ENCODE peak calls at places on chromosomes 4 and X, in nine cellular contexts. One of them, this sample, is unnamed.

GRCh38 chrX:119407681-119408080 is 8.5 kb downstream of the SLC25A43 start:
- DNase-seq in NCI-H1105: no peak
- DNase-seq in ACHN: no peak
- DNase-seq in EL: peak; percentile 43
- DNase-seq in NCI-H2171: no peak
- DNase-seq in A549: no peak
- DNase-seq in hippocampal formation: no peak
- DNase-seq in M059J: peak; percentile 75
- DNase-seq in HEK293T: no peak
- DNase-seq in this sample: no peak

GRCh38 chr4:174352405-174352804 is 68.7 kb downstream of the CEP44 start:
- DNase-seq in HEK293T: no peak
- DNase-seq in EL: no peak
- DNase-seq in NCI-H2171: no peak
- DNase-seq in M059J: no peak
- DNase-seq in A549: no peak
- DNase-seq in hippocampal formation: no peak
- DNase-seq in ACHN: no peak
- DNase-seq in NCI-H1105: peak; percentile 60
- DNase-seq in this sample: no peak

GRCh38 chrX:108224727-108225455 is 133.3 kb downstream of the ATG4A start:
- DNase-seq in HEK293T: peak; percentile 70
- DNase-seq in NCI-H1105: no peak
- DNase-seq in ACHN: peak; percentile 77
- DNase-seq in hippocampal formation: no peak
- DNase-seq in NCI-H2171: peak; percentile 85
- DNase-seq in M059J: peak; percentile 37
- DNase-seq in EL: peak; percentile 33
- DNase-seq in A549: peak; percentile 30
- DNase-seq in this sample: no peak

GRCh38 chr4:94758141-94758699 is 465 bp downstream of the BMPR1B start:
- DNase-seq in A549: no peak
- DNase-seq in M059J: peak; percentile 4
- DNase-seq in NCI-H1105: no peak
- DNase-seq in hippocampal formation: peak; percentile 3
- DNase-seq in ACHN: peak; percentile 11
- DNase-seq in HEK293T: peak; percentile 51
- DNase-seq in EL: peak; percentile 4
- DNase-seq in NCI-H2171: no peak
- DNase-seq in this sample: no peak

GRCh38 chrX:41381685-41382084 is 47.7 kb downstream of the DDX3X start:
- DNase-seq in HEK293T: no peak
- DNase-seq in NCI-H2171: no peak
- DNase-seq in EL: peak; percentile 80
- DNase-seq in M059J: peak; percentile 98
- DNase-seq in hippocampal formation: no peak
- DNase-seq in A549: peak; percentile 53
- DNase-seq in ACHN: peak; percentile 63
- DNase-seq in NCI-H1105: no peak
- DNase-seq in this sample: peak; percentile 45

GRCh38 chrX:65575024-65575423 is 40.4 kb upstream of the LAS1L start:
- DNase-seq in HEK293T: no peak
- DNase-seq in NCI-H1105: no peak
- DNase-seq in ACHN: no peak
- DNase-seq in A549: no peak
- DNase-seq in hippocampal formation: no peak
- DNase-seq in NCI-H2171: no peak
- DNase-seq in M059J: peak; percentile 51
- DNase-seq in EL: no peak
- DNase-seq in this sample: no peak

GRCh38 chr4:183905081-183905592 is at the start of gene STOX2:
- DNase-seq in A549: peak; percentile 73
- DNase-seq in EL: peak; percentile 4
- DNase-seq in M059J: peak; percentile 17
- DNase-seq in ACHN: peak; percentile 33
- DNase-seq in NCI-H2171: peak; percentile 42
- DNase-seq in hippocampal formation: peak; percentile 85
- DNase-seq in HEK293T: peak; percentile 62
- DNase-seq in NCI-H1105: no peak
- DNase-seq in this sample: no peak

GRCh38 chrX:134636859-134637258 is 21.4 kb downstream of the PLAC1 start:
- DNase-seq in EL: no peak
- DNase-seq in HEK293T: no peak
- DNase-seq in NCI-H2171: peak; percentile 17
- DNase-seq in A549: no peak
- DNase-seq in ACHN: no peak
- DNase-seq in M059J: no peak
- DNase-seq in NCI-H1105: no peak
- DNase-seq in hippocampal formation: no peak
- DNase-seq in this sample: no peak

GRCh38 chr4:120218981-120219380 is 152.3 kb upstream of the MAD2L1 start:
- DNase-seq in NCI-H2171: no peak
- DNase-seq in hippocampal formation: no peak
- DNase-seq in EL: no peak
- DNase-seq in A549: no peak
- DNase-seq in NCI-H1105: no peak
- DNase-seq in HEK293T: no peak
- DNase-seq in M059J: no peak
- DNase-seq in ACHN: no peak
- DNase-seq in this sample: no peak

GRCh38 chr4:35652197-35652596 is 592.1 kb downstream of the ARAP2 start:
- DNase-seq in NCI-H1105: no peak
- DNase-seq in hippocampal formation: no peak
- DNase-seq in NCI-H2171: no peak
- DNase-seq in EL: no peak
- DNase-seq in ACHN: no peak
- DNase-seq in A549: no peak
- DNase-seq in M059J: no peak
- DNase-seq in HEK293T: no peak
- DNase-seq in this sample: no peak

GRCh38 chr4:73998040-73999011 is at the start of gene CXCL5:
- DNase-seq in ACHN: no peak
- DNase-seq in A549: peak; percentile 47
- DNase-seq in NCI-H2171: no peak
- DNase-seq in NCI-H1105: no peak
- DNase-seq in HEK293T: no peak
- DNase-seq in EL: peak; percentile 59
- DNase-seq in M059J: peak; percentile 48
- DNase-seq in hippocampal formation: peak; percentile 5
- DNase-seq in this sample: no peak

GRCh38 chr4:7425591-7426468 is 8.9 kb downstream of the PSAPL1 start:
- DNase-seq in M059J: no peak
- DNase-seq in HEK293T: no peak
- DNase-seq in NCI-H1105: no peak
- DNase-seq in NCI-H2171: no peak
- DNase-seq in ACHN: no peak
- DNase-seq in hippocampal formation: no peak
- DNase-seq in EL: no peak
- DNase-seq in A549: no peak
- DNase-seq in this sample: no peak

GRCh38 chr4:51906167-51906647 is 63.3 kb downstream of the DCUN1D4 start:
- DNase-seq in NCI-H2171: no peak
- DNase-seq in A549: no peak
- DNase-seq in NCI-H1105: no peak
- DNase-seq in HEK293T: no peak
- DNase-seq in M059J: no peak
- DNase-seq in EL: no peak
- DNase-seq in ACHN: no peak
- DNase-seq in hippocampal formation: no peak
- DNase-seq in this sample: peak; percentile 63

GRCh38 chrX:152872522-152872921 is 25.3 kb upstream of the ZNF185 start:
- DNase-seq in hippocampal formation: no peak
- DNase-seq in EL: no peak
- DNase-seq in M059J: no peak
- DNase-seq in ACHN: no peak
- DNase-seq in HEK293T: no peak
- DNase-seq in NCI-H2171: no peak
- DNase-seq in NCI-H1105: no peak
- DNase-seq in A549: no peak
- DNase-seq in this sample: no peak

GRCh38 chr4:48254381-48255072 is 15.1 kb downstream of the TEC start:
- DNase-seq in EL: peak; percentile 83
- DNase-seq in ACHN: peak; percentile 42
- DNase-seq in M059J: peak; percentile 91
- DNase-seq in hippocampal formation: no peak
- DNase-seq in HEK293T: no peak
- DNase-seq in NCI-H1105: peak; percentile 75
- DNase-seq in A549: no peak
- DNase-seq in NCI-H2171: no peak
- DNase-seq in this sample: no peak

GRCh38 chr4:36322921-36323354 is 41.5 kb downstream of the DTHD1 start:
- DNase-seq in M059J: no peak
- DNase-seq in HEK293T: no peak
- DNase-seq in A549: no peak
- DNase-seq in NCI-H1105: no peak
- DNase-seq in hippocampal formation: no peak
- DNase-seq in EL: no peak
- DNase-seq in NCI-H2171: no peak
- DNase-seq in ACHN: no peak
- DNase-seq in this sample: no peak

GRCh38 chr4:98539741-98540140 is 118.7 kb downstream of the TSPAN5 start:
- DNase-seq in NCI-H2171: no peak
- DNase-seq in A549: no peak
- DNase-seq in HEK293T: no peak
- DNase-seq in hippocampal formation: no peak
- DNase-seq in EL: no peak
- DNase-seq in M059J: no peak
- DNase-seq in ACHN: no peak
- DNase-seq in NCI-H1105: no peak
- DNase-seq in this sample: no peak

GRCh38 chr4:42512226-42512625 is 114.9 kb downstream of the SHISA3 start:
- DNase-seq in hippocampal formation: no peak
- DNase-seq in ACHN: no peak
- DNase-seq in HEK293T: no peak
- DNase-seq in NCI-H2171: no peak
- DNase-seq in EL: no peak
- DNase-seq in NCI-H1105: no peak
- DNase-seq in M059J: no peak
- DNase-seq in A549: no peak
- DNase-seq in this sample: no peak

GRCh38 chrX:38985375-38985774 is 184.1 kb downstream of the MID1IP1 start:
- DNase-seq in ACHN: peak; percentile 17
- DNase-seq in A549: peak; percentile 9
- DNase-seq in hippocampal formation: no peak
- DNase-seq in HEK293T: peak; percentile 19
- DNase-seq in M059J: peak; percentile 6
- DNase-seq in NCI-H2171: no peak
- DNase-seq in EL: peak; percentile 1
- DNase-seq in NCI-H1105: no peak
- DNase-seq in this sample: no peak

GRCh38 chr4:152106113-152106763 is 345.4 kb upstream of the GATB start:
- DNase-seq in NCI-H2171: no peak
- DNase-seq in NCI-H1105: no peak
- DNase-seq in HEK293T: no peak
- DNase-seq in EL: peak; percentile 97
- DNase-seq in hippocampal formation: no peak
- DNase-seq in ACHN: peak; percentile 90
- DNase-seq in A549: peak; percentile 69
- DNase-seq in M059J: peak; percentile 98
- DNase-seq in this sample: peak; percentile 88

GRCh38 chr4:4735136-4735754 is 124.2 kb upstream of the MSX1 start:
- DNase-seq in hippocampal formation: no peak
- DNase-seq in NCI-H2171: peak; percentile 46
- DNase-seq in M059J: no peak
- DNase-seq in HEK293T: no peak
- DNase-seq in NCI-H1105: no peak
- DNase-seq in ACHN: no peak
- DNase-seq in A549: no peak
- DNase-seq in EL: no peak
- DNase-seq in this sample: no peak

GRCh38 chrX:130563476-130563875 is 161.7 kb downstream of the RBMX2 start:
- DNase-seq in A549: no peak
- DNase-seq in NCI-H1105: no peak
- DNase-seq in HEK293T: no peak
- DNase-seq in M059J: no peak
- DNase-seq in NCI-H2171: no peak
- DNase-seq in ACHN: peak; percentile 17
- DNase-seq in EL: no peak
- DNase-seq in hippocampal formation: no peak
- DNase-seq in this sample: no peak

GRCh38 chr4:77194989-77195388 is 38.0 kb downstream of the CCNG2 start:
- DNase-seq in NCI-H2171: no peak
- DNase-seq in A549: no peak
- DNase-seq in EL: no peak
- DNase-seq in ACHN: no peak
- DNase-seq in M059J: no peak
- DNase-seq in hippocampal formation: no peak
- DNase-seq in NCI-H1105: no peak
- DNase-seq in HEK293T: no peak
- DNase-seq in this sample: no peak

GRCh38 chr4:67983333-67983732 is 20.0 kb upstream of the TMPRSS11A start:
- DNase-seq in hippocampal formation: no peak
- DNase-seq in EL: no peak
- DNase-seq in A549: no peak
- DNase-seq in NCI-H2171: no peak
- DNase-seq in M059J: peak; percentile 55
- DNase-seq in NCI-H1105: no peak
- DNase-seq in HEK293T: no peak
- DNase-seq in ACHN: no peak
- DNase-seq in this sample: no peak

GRCh38 chr4:126890383-126890782 is 742.4 kb upstream of the INTU start:
- DNase-seq in hippocampal formation: no peak
- DNase-seq in NCI-H2171: no peak
- DNase-seq in A549: no peak
- DNase-seq in ACHN: no peak
- DNase-seq in HEK293T: no peak
- DNase-seq in M059J: no peak
- DNase-seq in NCI-H1105: no peak
- DNase-seq in EL: no peak
- DNase-seq in this sample: no peak

GRCh38 chrX:15336023-15336413 is 695 bp upstream of the PIGA start:
- DNase-seq in hippocampal formation: no peak
- DNase-seq in HEK293T: no peak
- DNase-seq in NCI-H1105: peak; percentile 27
- DNase-seq in A549: peak; percentile 53
- DNase-seq in M059J: peak; percentile 66
- DNase-seq in ACHN: peak; percentile 39
- DNase-seq in NCI-H2171: no peak
- DNase-seq in EL: peak; percentile 50
- DNase-seq in this sample: no peak

GRCh38 chr4:3768842-3769641 is 2.9 kb downstream of the ADRA2C start:
- DNase-seq in M059J: no peak
- DNase-seq in NCI-H2171: no peak
- DNase-seq in A549: no peak
- DNase-seq in NCI-H1105: no peak
- DNase-seq in HEK293T: no peak
- DNase-seq in ACHN: no peak
- DNase-seq in hippocampal formation: no peak
- DNase-seq in EL: no peak
- DNase-seq in this sample: no peak

This sample was measured in glomerular endothelial cell.